ENCODE peak calls at places on chromosomes 4 and X, in six cellular contexts. One of them, this sample, is unnamed.

GRCh38 chrX:74925210-74926088 is at the start of gene NEXMIF:
- DNase-seq in body of pancreas: peak; percentile 53
- DNase-seq in CD8-positive, alpha-beta memory T cell: no peak
- DNase-seq in ovary: peak; percentile 24
- DNase-seq in HepG2: peak; percentile 6
- DNase-seq in upper lobe of right lung: no peak
- DNase-seq in this sample: no peak

GRCh38 chrX:13334491-13334890 is 14.6 kb upstream of the ATXN3L start:
- DNase-seq in body of pancreas: no peak
- DNase-seq in ovary: no peak
- DNase-seq in upper lobe of right lung: no peak
- DNase-seq in HepG2: no peak
- DNase-seq in CD8-positive, alpha-beta memory T cell: no peak
- DNase-seq in this sample: no peak

GRCh38 chr4:141686146-141686775 is 49.9 kb downstream of the IL15 start:
- DNase-seq in HepG2: no peak
- DNase-seq in ovary: no peak
- DNase-seq in CD8-positive, alpha-beta memory T cell: no peak
- DNase-seq in body of pancreas: no peak
- DNase-seq in upper lobe of right lung: no peak
- DNase-seq in this sample: no peak

GRCh38 chr4:71570492-71570891 is 213.4 kb downstream of the GC start:
- DNase-seq in ovary: no peak
- DNase-seq in CD8-positive, alpha-beta memory T cell: no peak
- DNase-seq in body of pancreas: no peak
- DNase-seq in HepG2: no peak
- DNase-seq in upper lobe of right lung: no peak
- DNase-seq in this sample: no peak

GRCh38 chr4:56134272-56134671 is 185.5 kb downstream of the CEP135 start:
- DNase-seq in HepG2: peak; percentile 68
- DNase-seq in body of pancreas: peak; percentile 8
- DNase-seq in upper lobe of right lung: no peak
- DNase-seq in CD8-positive, alpha-beta memory T cell: no peak
- DNase-seq in ovary: no peak
- DNase-seq in this sample: no peak

GRCh38 chr4:42397256-42397634 is at the start of gene SHISA3:
- DNase-seq in upper lobe of right lung: no peak
- DNase-seq in CD8-positive, alpha-beta memory T cell: no peak
- DNase-seq in ovary: no peak
- DNase-seq in body of pancreas: no peak
- DNase-seq in HepG2: no peak
- DNase-seq in this sample: no peak

GRCh38 chr4:2933566-2934076 is 29.6 kb downstream of the NOP14 start:
- DNase-seq in HepG2: no peak
- DNase-seq in CD8-positive, alpha-beta memory T cell: no peak
- DNase-seq in body of pancreas: no peak
- DNase-seq in upper lobe of right lung: no peak
- DNase-seq in ovary: no peak
- DNase-seq in this sample: peak; percentile 31

GRCh38 chr4:151238477-151238876 is 38.5 kb upstream of the PRSS48 start:
- DNase-seq in upper lobe of right lung: no peak
- DNase-seq in body of pancreas: no peak
- DNase-seq in ovary: no peak
- DNase-seq in HepG2: no peak
- DNase-seq in CD8-positive, alpha-beta memory T cell: no peak
- DNase-seq in this sample: no peak

GRCh38 chr4:185183622-185184281 is 20.0 kb downstream of the CFAP97 start:
- DNase-seq in CD8-positive, alpha-beta memory T cell: peak; percentile 67
- DNase-seq in HepG2: peak; percentile 79
- DNase-seq in body of pancreas: peak; percentile 93
- DNase-seq in ovary: peak; percentile 90
- DNase-seq in upper lobe of right lung: no peak
- DNase-seq in this sample: peak; percentile 84

GRCh38 chrX:97705936-97706335 is 822.2 kb downstream of the RPA4 start:
- DNase-seq in CD8-positive, alpha-beta memory T cell: no peak
- DNase-seq in body of pancreas: no peak
- DNase-seq in HepG2: no peak
- DNase-seq in upper lobe of right lung: no peak
- DNase-seq in ovary: no peak
- DNase-seq in this sample: no peak

GRCh38 chr4:15848191-15848842 is 70.2 kb downstream of the CD38 start:
- DNase-seq in upper lobe of right lung: no peak
- DNase-seq in ovary: no peak
- DNase-seq in CD8-positive, alpha-beta memory T cell: no peak
- DNase-seq in body of pancreas: no peak
- DNase-seq in HepG2: no peak
- DNase-seq in this sample: no peak

GRCh38 chrX:127558811-127559210 is 493.4 kb downstream of the ACTRT1 start:
- DNase-seq in CD8-positive, alpha-beta memory T cell: no peak
- DNase-seq in ovary: no peak
- DNase-seq in HepG2: no peak
- DNase-seq in body of pancreas: no peak
- DNase-seq in upper lobe of right lung: no peak
- DNase-seq in this sample: no peak

GRCh38 chr4:164509951-164510350 is 244.0 kb upstream of the SMIM31 start:
- DNase-seq in HepG2: no peak
- DNase-seq in body of pancreas: no peak
- DNase-seq in ovary: no peak
- DNase-seq in CD8-positive, alpha-beta memory T cell: no peak
- DNase-seq in upper lobe of right lung: no peak
- DNase-seq in this sample: no peak

GRCh38 chrX:134546187-134546586 is 86.2 kb downstream of the HPRT1 start:
- DNase-seq in ovary: no peak
- DNase-seq in HepG2: no peak
- DNase-seq in body of pancreas: no peak
- DNase-seq in upper lobe of right lung: no peak
- DNase-seq in CD8-positive, alpha-beta memory T cell: no peak
- DNase-seq in this sample: no peak

GRCh38 chr4:169612869-169613859 is 781 bp upstream of the NEK1 start:
- DNase-seq in ovary: peak; percentile 75
- DNase-seq in body of pancreas: peak; percentile 79
- DNase-seq in CD8-positive, alpha-beta memory T cell: peak; percentile 64
- DNase-seq in upper lobe of right lung: peak; percentile 80
- DNase-seq in HepG2: peak; percentile 70
- DNase-seq in this sample: peak; percentile 77

DNA sequence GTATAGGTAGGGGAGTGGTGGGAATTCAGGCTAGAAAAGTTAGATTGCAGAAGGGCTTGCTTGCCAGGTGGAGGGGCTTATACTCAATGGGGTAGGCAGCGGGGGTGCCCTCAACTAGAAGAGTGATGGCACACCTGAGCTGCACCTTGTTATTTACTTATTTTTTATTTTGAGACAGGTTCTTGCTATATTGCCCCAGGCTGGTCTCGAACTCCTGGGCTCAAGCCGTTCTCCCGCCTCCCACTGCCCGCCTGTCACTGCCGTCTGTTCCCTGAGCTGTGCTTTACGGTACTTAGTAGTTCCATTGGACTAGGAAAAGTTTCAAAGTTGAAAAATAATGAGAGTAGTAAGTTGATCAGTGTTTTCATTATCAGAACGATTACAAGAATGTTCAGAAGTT is 2.0 kb downstream of the ZFX start:
- DNase-seq in CD8-positive, alpha-beta memory T cell: no peak
- DNase-seq in HepG2: no peak
- DNase-seq in ovary: no peak
- DNase-seq in body of pancreas: peak; percentile 20
- DNase-seq in upper lobe of right lung: no peak
- DNase-seq in this sample: no peak
- H3K4me1 ChIP-seq in CD8-positive, alpha-beta memory T cell: peaks cover 52% of the 10 kb centered on the region
- H3K4me1 ChIP-seq in HepG2: peaks cover 48% of the 10 kb centered on the region
- H3K4me1 ChIP-seq in ovary: peaks cover 13% of the 10 kb centered on the region
- H3K4me1 ChIP-seq in body of pancreas: peaks cover 50% of the 10 kb centered on the region
- H3K4me1 ChIP-seq in upper lobe of right lung: peaks cover 52% of the 10 kb centered on the region
- H3K4me1 ChIP-seq in this sample: no peaks in the 10 kb centered on the region

GRCh38 chrX:69740317-69740716 is 124.4 kb downstream of the EDA start:
- DNase-seq in ovary: no peak
- DNase-seq in CD8-positive, alpha-beta memory T cell: no peak
- DNase-seq in upper lobe of right lung: no peak
- DNase-seq in body of pancreas: no peak
- DNase-seq in HepG2: no peak
- DNase-seq in this sample: no peak

GRCh38 chrX:69748055-69748454 is 132.1 kb downstream of the EDA start:
- DNase-seq in ovary: no peak
- DNase-seq in CD8-positive, alpha-beta memory T cell: no peak
- DNase-seq in upper lobe of right lung: no peak
- DNase-seq in HepG2: no peak
- DNase-seq in body of pancreas: no peak
- DNase-seq in this sample: no peak

GRCh38 chrX:69741706-69742105 is 125.8 kb downstream of the EDA start:
- DNase-seq in ovary: no peak
- DNase-seq in body of pancreas: no peak
- DNase-seq in CD8-positive, alpha-beta memory T cell: no peak
- DNase-seq in upper lobe of right lung: no peak
- DNase-seq in HepG2: no peak
- DNase-seq in this sample: no peak

GRCh38 chrX:69746051-69746450 is 130.1 kb downstream of the EDA start:
- DNase-seq in body of pancreas: no peak
- DNase-seq in HepG2: no peak
- DNase-seq in upper lobe of right lung: no peak
- DNase-seq in CD8-positive, alpha-beta memory T cell: no peak
- DNase-seq in ovary: no peak
- DNase-seq in this sample: no peak
- H3K9me3 ChIP-seq in body of pancreas: no peaks in the 10 kb centered on the region
- H3K9me3 ChIP-seq in HepG2: no peaks in the 10 kb centered on the region
- H3K9me3 ChIP-seq in upper lobe of right lung: no peaks in the 10 kb centered on the region
- H3K9me3 ChIP-seq in CD8-positive, alpha-beta memory T cell: no peaks in the 10 kb centered on the region
- H3K9me3 ChIP-seq in ovary: no peaks in the 10 kb centered on the region
- H3K9me3 ChIP-seq in this sample: peaks cover 1% of the 10 kb centered on the region

GRCh38 chr4:87031946-87032345 is 97.1 kb downstream of the AFF1 start:
- DNase-seq in CD8-positive, alpha-beta memory T cell: no peak
- DNase-seq in HepG2: no peak
- DNase-seq in ovary: no peak
- DNase-seq in upper lobe of right lung: no peak
- DNase-seq in body of pancreas: no peak
- DNase-seq in this sample: no peak
- H3K4me1 ChIP-seq in CD8-positive, alpha-beta memory T cell: peaks cover 55% of the 10 kb centered on the region
- H3K4me1 ChIP-seq in HepG2: peaks cover 34% of the 10 kb centered on the region
- H3K4me1 ChIP-seq in ovary: peaks cover 40% of the 10 kb centered on the region
- H3K4me1 ChIP-seq in upper lobe of right lung: peaks cover 84% of the 10 kb centered on the region
- H3K4me1 ChIP-seq in body of pancreas: peaks cover 90% of the 10 kb centered on the region
- H3K4me1 ChIP-seq in this sample: peaks cover 5% of the 10 kb centered on the region

DNA sequence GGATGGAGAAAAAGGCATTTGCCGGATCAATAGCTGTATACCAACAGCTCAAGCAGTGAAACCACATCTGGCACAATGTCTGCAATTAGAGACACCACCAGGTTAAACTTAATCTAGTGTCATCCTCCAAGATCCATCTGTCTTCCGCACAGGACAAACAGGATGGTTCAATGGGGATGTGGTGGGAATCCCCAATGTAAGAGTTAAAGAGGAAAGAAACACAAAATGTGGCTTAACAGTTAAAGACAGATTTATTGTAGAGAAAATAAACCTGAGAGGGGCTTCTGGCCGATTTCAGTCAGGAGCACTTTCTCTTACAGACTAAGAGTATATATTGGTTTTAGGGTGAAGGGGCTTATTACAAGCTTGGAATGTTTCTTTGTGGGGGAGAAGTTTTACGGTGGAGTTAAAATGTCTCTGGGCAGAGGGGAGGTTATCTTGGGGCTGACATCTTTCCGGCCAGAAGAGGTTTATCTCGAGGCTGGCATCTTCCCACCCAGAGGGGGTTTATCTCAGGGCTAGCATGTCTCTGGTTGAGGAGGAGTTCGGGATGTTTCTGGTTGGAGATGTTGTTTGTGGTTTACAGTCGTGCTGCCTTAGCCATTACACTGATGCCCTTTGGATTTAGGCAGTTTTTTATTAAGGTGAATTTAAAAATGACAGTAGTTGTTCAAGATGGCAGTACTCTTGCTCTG is 61.7 kb downstream of the KANTR start:
- DNase-seq in upper lobe of right lung: no peak
- DNase-seq in HepG2: no peak
- DNase-seq in CD8-positive, alpha-beta memory T cell: no peak
- DNase-seq in body of pancreas: no peak
- DNase-seq in ovary: no peak
- DNase-seq in this sample: no peak
- H3K9me3 ChIP-seq in upper lobe of right lung: no peaks in the 10 kb centered on the region
- H3K9me3 ChIP-seq in HepG2: no peaks in the 10 kb centered on the region
- H3K9me3 ChIP-seq in CD8-positive, alpha-beta memory T cell: no peaks in the 10 kb centered on the region
- H3K9me3 ChIP-seq in body of pancreas: no peaks in the 10 kb centered on the region
- H3K9me3 ChIP-seq in ovary: peaks cover 8% of the 10 kb centered on the region
- H3K9me3 ChIP-seq in this sample: no peaks in the 10 kb centered on the region

DNA sequence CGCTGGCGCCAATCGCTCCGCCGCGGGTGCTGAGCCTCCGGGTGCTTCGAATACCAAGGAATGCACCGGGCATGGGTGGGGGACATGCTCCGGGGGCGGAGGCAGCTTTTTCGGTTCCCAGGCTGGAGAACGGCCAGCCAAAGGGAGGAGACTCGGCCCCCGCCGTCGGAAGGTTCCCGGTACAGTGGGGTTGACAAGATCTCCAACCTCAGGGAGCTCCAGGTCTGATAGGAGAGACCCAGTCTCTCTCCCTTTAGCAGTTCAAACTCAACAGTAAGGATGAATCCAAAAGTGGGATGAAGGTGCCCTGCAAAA is 29.1 kb upstream of the BCORL1 start:
- DNase-seq in ovary: no peak
- DNase-seq in upper lobe of right lung: no peak
- DNase-seq in CD8-positive, alpha-beta memory T cell: no peak
- DNase-seq in HepG2: no peak
- DNase-seq in body of pancreas: no peak
- DNase-seq in this sample: no peak
- H3K4me1 ChIP-seq in ovary: no peaks in the 10 kb centered on the region
- H3K4me1 ChIP-seq in upper lobe of right lung: no peaks in the 10 kb centered on the region
- H3K4me1 ChIP-seq in CD8-positive, alpha-beta memory T cell: peaks cover 12% of the 10 kb centered on the region
- H3K4me1 ChIP-seq in HepG2: no peaks in the 10 kb centered on the region
- H3K4me1 ChIP-seq in body of pancreas: peaks cover 15% of the 10 kb centered on the region
- H3K4me1 ChIP-seq in this sample: no peaks in the 10 kb centered on the region

DNA sequence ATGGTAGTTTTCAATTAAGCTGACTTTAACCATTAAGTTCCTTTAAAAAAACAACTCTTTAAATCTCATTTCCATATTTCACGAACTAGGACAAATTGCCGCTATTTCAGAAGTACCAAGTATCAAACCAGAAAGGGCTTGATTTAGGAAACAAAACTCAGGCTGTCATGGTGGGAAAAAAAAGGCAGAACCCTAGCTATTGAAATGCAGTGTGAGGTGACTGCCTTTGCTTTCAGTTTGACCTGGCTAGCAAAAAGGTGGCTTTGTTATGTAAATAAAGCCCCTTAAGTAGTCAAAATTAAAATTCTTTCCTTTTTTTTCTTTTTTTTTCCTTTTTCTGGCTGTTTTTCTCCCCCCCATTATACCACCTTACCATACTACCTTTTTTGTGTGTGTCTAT is 40.6 kb upstream of the CYP2U1 start:
- DNase-seq in upper lobe of right lung: no peak
- DNase-seq in ovary: no peak
- DNase-seq in HepG2: no peak
- DNase-seq in CD8-positive, alpha-beta memory T cell: no peak
- DNase-seq in body of pancreas: no peak
- DNase-seq in this sample: no peak
- H3K9me3 ChIP-seq in upper lobe of right lung: no peaks in the 10 kb centered on the region
- H3K9me3 ChIP-seq in ovary: no peaks in the 10 kb centered on the region
- H3K9me3 ChIP-seq in HepG2: peaks cover 41% of the 10 kb centered on the region
- H3K9me3 ChIP-seq in CD8-positive, alpha-beta memory T cell: no peaks in the 10 kb centered on the region
- H3K9me3 ChIP-seq in body of pancreas: no peaks in the 10 kb centered on the region
- H3K9me3 ChIP-seq in this sample: no peaks in the 10 kb centered on the region

DNA sequence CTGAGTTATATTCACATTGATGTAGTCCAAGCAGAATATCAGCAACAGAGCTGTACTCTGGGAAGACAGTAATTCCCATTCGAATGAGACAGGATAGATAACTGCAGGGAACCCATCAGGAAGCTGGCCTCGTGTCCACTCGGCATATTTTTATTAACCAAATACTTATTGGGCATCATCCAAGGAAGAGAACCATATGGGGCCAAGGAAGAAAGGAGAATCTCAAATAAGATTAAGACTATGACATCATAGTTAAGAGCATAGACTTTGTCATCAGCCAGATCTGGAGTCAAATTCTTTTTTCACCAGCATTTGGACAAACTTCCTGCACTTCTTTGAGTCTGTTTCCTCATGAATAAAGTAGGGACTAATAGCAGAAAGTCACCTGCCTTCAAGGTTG is 198.0 kb downstream of the SOWAHB start:
- DNase-seq in body of pancreas: no peak
- DNase-seq in ovary: no peak
- DNase-seq in upper lobe of right lung: no peak
- DNase-seq in CD8-positive, alpha-beta memory T cell: no peak
- DNase-seq in HepG2: no peak
- DNase-seq in this sample: no peak
- H3K4me1 ChIP-seq in body of pancreas: peaks cover 39% of the 10 kb centered on the region
- H3K4me1 ChIP-seq in ovary: peaks cover 8% of the 10 kb centered on the region
- H3K4me1 ChIP-seq in upper lobe of right lung: peaks cover 19% of the 10 kb centered on the region
- H3K4me1 ChIP-seq in CD8-positive, alpha-beta memory T cell: no peaks in the 10 kb centered on the region
- H3K4me1 ChIP-seq in HepG2: no peaks in the 10 kb centered on the region
- H3K4me1 ChIP-seq in this sample: peaks cover 38% of the 10 kb centered on the region